ENCODE peak calls at places on chromosome 20, in five cellular contexts. M is AG09319, V is BJ, U is BE2C, D is upper lobe of left lung. A is an unnamed sample.
A peak's percentile ranks its signal among the peaks of the same experiment; 100 is the strongest.

GRCh38 chr20:19631410-19631809 is 126.6 kb upstream of the RIN2 start:
- DNase-seq in M (no peak), V (no peak), U (no peak), D (no peak), A (no peak)

GRCh38 chr20:55538261-55538908 is 466.9 kb downstream of the CBLN4 start:
- DNase-seq in M (no peak), V (no peak), U (no peak), D (no peak), A (no peak)

GRCh38 chr20:55579802-55580201 is 425.5 kb downstream of the CBLN4 start:
- DNase-seq in M (no peak), V (no peak), U (no peak), D (no peak), A (no peak)

GRCh38 chr20:31821427-31821826 is 2.3 kb downstream of the MYLK2 start:
- DNase-seq in M (no peak), V (no peak), U (no peak), D (no peak), A (no peak)

GRCh38 chr20:39993737-39994136 is 695.3 kb downstream of the MAFB start:
- DNase-seq in M (no peak), V (no peak), U (peak; percentile 36), D (no peak), A (no peak)

GRCh38 chr20:50690979-50691584 is at the start of gene RIPOR3:
- DNase-seq in M (no peak), V (no peak), U (peak; percentile 47), D (no peak), A (no peak)

GRCh38 chr20:47879771-47880170 is 94.5 kb upstream of the SULF2 start:
- DNase-seq in M (no peak), V (no peak), U (no peak), D (no peak), A (no peak)

GRCh38 chr20:53658973-53659372 is 65.3 kb upstream of the ZNF217 start:
- DNase-seq in M (no peak), V (no peak), U (no peak), D (no peak), A (no peak)

GRCh38 chr20:32493356-32493755 is 91.8 kb downstream of the NOL4L start:
- DNase-seq in M (no peak), V (no peak), U (no peak), D (no peak), A (no peak)

GRCh38 chr20:34037121-34037520 is 43.4 kb downstream of the RALY start:
- DNase-seq in M (no peak), V (no peak), U (no peak), D (peak; percentile 27), A (peak; percentile 24)

GRCh38 chr20:13397300-13397724 is 176.2 kb downstream of the ISM1 start:
- DNase-seq in M (no peak), V (no peak), U (no peak), D (no peak), A (no peak)

GRCh38 chr20:45947110-45947866 is 12.8 kb downstream of the PCIF1 start:
- DNase-seq in M (no peak), V (no peak), U (no peak), D (no peak), A (no peak)

GRCh38 chr20:11375966-11376365 is 541.7 kb upstream of the BTBD3 start:
- DNase-seq in M (no peak), V (no peak), U (no peak), D (no peak), A (no peak)

GRCh38 chr20:42125426-42125825 is 507.2 kb upstream of the CHD6 start:
- DNase-seq in M (no peak), V (no peak), U (no peak), D (no peak), A (no peak)

GRCh38 chr20:47178277-47178676 is 178.2 kb downstream of the ZMYND8 start:
- DNase-seq in M (no peak), V (no peak), U (no peak), D (no peak), A (no peak)

GRCh38 chr20:61118429-61119224 is 133.4 kb upstream of the CDH4 start:
- DNase-seq in M (no peak), V (no peak), U (no peak), D (no peak), A (no peak)

DNA sequence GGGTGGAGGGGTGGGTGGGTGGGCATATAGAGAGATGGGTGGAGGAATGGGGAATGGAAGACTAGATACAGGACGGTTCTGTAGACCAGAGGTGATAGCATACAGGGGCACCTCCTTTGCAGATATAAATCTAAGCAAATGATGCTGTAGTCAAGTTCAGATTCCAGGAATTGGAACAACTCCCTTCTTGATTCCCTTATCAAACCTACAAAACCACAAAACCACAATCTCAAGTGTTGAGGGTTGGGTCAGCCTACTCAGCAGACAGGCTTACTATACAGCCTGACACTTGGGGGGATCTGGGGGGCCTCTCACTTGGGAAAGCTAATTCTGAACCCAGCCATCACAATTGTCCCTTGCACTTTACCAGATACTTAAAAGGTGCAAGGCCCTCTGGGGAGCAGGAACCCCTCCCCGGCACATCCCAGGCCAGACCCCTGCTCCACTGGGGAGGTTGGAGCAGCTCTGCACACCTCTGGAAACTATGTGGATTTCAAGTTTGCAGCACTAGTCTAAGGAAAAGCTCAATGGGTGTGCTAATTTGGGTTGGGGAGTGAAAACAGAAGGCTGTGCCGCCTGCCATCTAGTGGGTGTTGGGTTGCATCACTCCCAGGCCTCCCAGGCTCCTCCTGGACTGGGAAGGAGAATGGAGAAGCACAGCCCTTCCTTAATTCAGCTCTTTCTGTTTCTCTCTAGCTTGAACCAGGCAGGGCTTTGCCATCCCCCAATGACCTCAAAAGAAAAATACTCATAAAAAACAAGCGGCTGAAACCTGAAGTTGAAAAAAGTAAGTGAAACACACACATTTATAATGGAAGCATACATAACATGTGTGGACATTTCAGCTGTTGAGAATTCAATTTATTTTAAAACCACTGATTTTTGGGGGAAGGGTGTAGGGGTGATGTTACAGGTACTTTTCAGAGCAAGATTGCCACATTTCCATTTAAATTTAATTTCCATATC is 121.2 kb upstream of the LAMP5 start:
- DNase-seq in M (peak; percentile 43), V (no peak), U (peak; percentile 70), D (peak; percentile 68), A (no peak)
- TF ChIP-seq CTCF in M (peak; percentile 93), V (peak; percentile 91), U (peak; percentile 94), D (peak; percentile 51), A (no peak)

DNA sequence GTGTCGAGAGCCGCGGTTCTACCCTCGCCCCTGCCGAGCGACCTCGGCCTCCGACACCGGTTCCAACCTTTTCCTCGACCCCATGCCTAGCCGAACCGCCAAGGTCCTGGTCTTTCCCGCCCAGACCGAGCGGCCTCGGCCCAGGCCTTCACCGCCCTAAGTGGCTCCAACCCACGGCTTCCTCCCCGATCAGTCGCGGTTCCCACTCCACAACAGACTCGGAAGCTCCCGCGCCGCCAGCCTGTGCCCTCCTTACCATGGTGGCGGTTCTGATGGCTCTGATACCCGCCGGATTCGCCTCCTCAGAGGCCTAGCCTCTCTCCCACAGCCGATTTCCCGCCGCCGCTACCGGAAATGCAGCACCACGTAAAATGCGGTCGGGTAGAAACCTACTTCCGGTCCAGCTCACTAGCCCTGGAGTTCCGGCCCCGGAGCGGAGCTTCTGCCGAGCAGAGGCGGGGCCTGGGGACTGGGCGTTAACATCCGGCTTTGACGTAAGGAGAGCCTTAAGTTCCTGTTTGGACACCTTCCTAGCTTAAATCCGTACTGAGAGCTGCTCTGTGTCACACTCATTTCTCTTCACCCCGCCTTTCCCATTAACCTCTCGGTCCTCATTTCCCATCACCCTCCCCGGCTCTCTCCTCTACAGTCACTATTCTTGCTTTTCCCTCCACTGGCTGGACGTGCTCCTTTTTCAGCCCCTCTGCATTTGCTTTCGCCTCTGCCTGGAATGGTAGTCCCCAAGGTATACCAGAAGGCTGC is at the start of gene SNRPB:
- DNase-seq in M (peak; percentile 98), V (peak; percentile 93), U (peak; percentile 91), D (peak; percentile 98), A (peak; percentile 94)
- TF ChIP-seq CTCF in M (no peak), V (no peak), U (no peak), D (no peak), A (no peak)

GRCh38 chr20:14925286-14925685 is 587.9 kb upstream of the FLRT3 start:
- DNase-seq in M (no peak), V (no peak), U (no peak), D (no peak), A (no peak)
- TF ChIP-seq CTCF in M (no peak), V (no peak), U (no peak), D (no peak), A (no peak)

GRCh38 chr20:15643713-15644112 is 929.5 kb downstream of the KIF16B start:
- DNase-seq in M (no peak), V (no peak), U (peak; percentile 19), D (no peak), A (no peak)
- TF ChIP-seq CTCF in M (peak; percentile 38), V (peak; percentile 30), U (peak; percentile 70), D (no peak), A (no peak)

GRCh38 chr20:24533449-24533848 is 64.0 kb downstream of the SYNDIG1 start:
- DNase-seq in M (no peak), V (no peak), U (no peak), D (no peak), A (no peak)
- TF ChIP-seq CTCF in M (no peak), V (no peak), U (no peak), D (no peak), A (no peak)

DNA sequence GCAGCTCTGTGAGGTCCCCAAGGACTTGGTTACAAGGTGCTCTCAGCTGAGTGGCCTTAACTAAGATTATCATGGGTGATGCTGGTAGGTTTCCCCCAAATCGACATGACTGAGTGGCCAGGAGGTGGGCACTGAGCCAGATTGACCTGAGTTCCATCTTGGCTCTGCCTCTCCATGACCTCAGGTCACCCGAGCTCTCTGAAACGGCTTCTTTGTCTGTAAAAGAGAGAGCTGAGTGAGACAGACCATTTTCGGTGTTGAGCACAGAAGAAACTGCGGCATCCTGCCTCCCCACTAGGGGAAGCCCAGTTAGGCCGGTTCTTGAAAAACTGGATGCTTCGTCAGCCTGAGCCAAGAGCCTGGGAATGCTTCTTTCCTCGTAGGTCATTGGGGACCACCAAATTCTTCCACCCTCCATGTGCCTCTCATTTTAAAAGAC is 14.1 kb upstream of the STX16 start:
- DNase-seq in M (no peak), V (no peak), U (no peak), D (no peak), A (no peak)
- TF ChIP-seq CTCF in M (no peak), V (no peak), U (peak; percentile 43), D (no peak), A (no peak)

GRCh38 chr20:958936-959815 is 42.9 kb downstream of the RSPO4 start:
- DNase-seq in M (no peak), V (no peak), U (no peak), D (no peak), A (no peak)

GRCh38 chr20:955656-956055 is 39.5 kb upstream of the ANGPT4 start:
- DNase-seq in M (no peak), V (no peak), U (no peak), D (no peak), A (no peak)

GRCh38 chr20:956330-956951 is 40.3 kb upstream of the ANGPT4 start:
- DNase-seq in M (peak; percentile 20), V (no peak), U (peak; percentile 62), D (peak; percentile 74), A (peak; percentile 71)

GRCh38 chr20:955111-955510 is 39.0 kb upstream of the ANGPT4 start:
- DNase-seq in M (no peak), V (no peak), U (no peak), D (no peak), A (no peak)

GRCh38 chr20:957544-957943 is 41.4 kb upstream of the ANGPT4 start:
- DNase-seq in M (no peak), V (no peak), U (no peak), D (no peak), A (no peak)
- TF ChIP-seq CTCF in M (no peak), V (no peak), U (peak; percentile 6), D (peak; percentile 17), A (no peak)

GRCh38 chr20:62986257-62986807 is 20.4 kb downstream of the BHLHE23 start:
- DNase-seq in M (no peak), V (no peak), U (no peak), D (no peak), A (no peak)
- TF ChIP-seq CTCF in M (no peak), V (no peak), U (no peak), D (no peak), A (no peak)

GRCh38 chr20:58558483-58559367 is 43.5 kb upstream of the APCDD1L start:
- DNase-seq in M (no peak), V (no peak), U (no peak), D (no peak), A (no peak)
- TF ChIP-seq CTCF in M (no peak), V (no peak), U (no peak), D (no peak), A (no peak)